ENCODE peak calls at places on chromosomes 5 and 9, in seven cellular contexts. D, Q, I, B, E, P and O are unnamed samples.

GRCh38 chr9:79471577-79472543 is 99.9 kb upstream of the TLE4 start:
- DNase-seq in D (peak), Q (peak), I (peak), B (peak), E (peak), P (no peak), O (peak)

GRCh38 chr5:156641690-156642089 is 208.4 kb upstream of the PPP1R2B start:
- DNase-seq in D (no peak), Q (no peak), I (no peak), B (no peak), E (no peak), P (no peak), O (no peak)

GRCh38 chr5:149754481-149754880 is 24.4 kb downstream of the PPARGC1B start:
- DNase-seq in D (no peak), Q (no peak), I (no peak), B (no peak), E (no peak), P (no peak), O (no peak)

GRCh38 chr9:135415586-135415985 is 64.0 kb upstream of the PPP1R26 start:
- DNase-seq in D (no peak), Q (no peak), I (no peak), B (no peak), E (no peak), P (no peak), O (no peak)

GRCh38 chr5:137727623-137728022 is 8.3 kb downstream of the KLHL3 start:
- DNase-seq in D (no peak), Q (no peak), I (no peak), B (no peak), E (no peak), P (no peak), O (no peak)

GRCh38 chr9:127537014-127537413 is 75.1 kb upstream of the STXBP1 start:
- DNase-seq in D (peak), Q (no peak), I (no peak), B (peak), E (no peak), P (no peak), O (no peak)

GRCh38 chr9:93238953-93239352 is 55.0 kb downstream of the WNK2 start:
- DNase-seq in D (no peak), Q (no peak), I (no peak), B (no peak), E (no peak), P (no peak), O (no peak)

GRCh38 chr5:61401726-61402125 is 69.7 kb downstream of the ZSWIM6 start:
- DNase-seq in D (no peak), Q (no peak), I (no peak), B (peak), E (no peak), P (no peak), O (no peak)

GRCh38 chr9:116844621-116845020 is 157.5 kb downstream of the TRIM32 start:
- DNase-seq in D (no peak), Q (no peak), I (no peak), B (no peak), E (no peak), P (no peak), O (no peak)

GRCh38 chr9:133742849-133743444 is 4.8 kb upstream of the SARDH start:
- DNase-seq in D (peak), Q (peak), I (peak), B (peak), E (peak), P (peak), O (peak)

GRCh38 chr9:110173322-110173642 is 34.7 kb downstream of the C9orf152 start:
- DNase-seq in D (no peak), Q (no peak), I (no peak), B (no peak), E (no peak), P (no peak), O (no peak)

GRCh38 chr9:87249029-87249428 is 248.6 kb upstream of the DAPK1 start:
- DNase-seq in D (peak), Q (no peak), I (no peak), B (no peak), E (no peak), P (no peak), O (no peak)

GRCh38 chr5:38426493-38426892 is 130.0 kb downstream of the LIFR start:
- DNase-seq in D (no peak), Q (no peak), I (no peak), B (peak), E (no peak), P (no peak), O (no peak)

GRCh38 chr5:142904421-142904820 is 134.2 kb downstream of the ARHGAP26 start:
- DNase-seq in D (no peak), Q (no peak), I (no peak), B (no peak), E (no peak), P (no peak), O (no peak)

GRCh38 chr5:39605966-39606591 is 181.3 kb upstream of the DAB2 start:
- DNase-seq in D (no peak), Q (no peak), I (no peak), B (no peak), E (no peak), P (no peak), O (no peak)

GRCh38 chr5:35741126-35741711 is 115.5 kb upstream of the IL7R start:
- DNase-seq in D (no peak), Q (no peak), I (no peak), B (no peak), E (no peak), P (no peak), O (peak)

GRCh38 chr9:133558191-133559126 is 24.0 kb downstream of the ADAMTSL2 start:
- DNase-seq in D (peak), Q (peak), I (no peak), B (peak), E (peak), P (peak), O (peak)

GRCh38 chr9:77040340-77040739 is 20.9 kb downstream of the FOXB2 start:
- DNase-seq in D (no peak), Q (no peak), I (no peak), B (no peak), E (no peak), P (no peak), O (no peak)

GRCh38 chr5:122985954-122986721 is 50.4 kb downstream of the PPIC start:
- DNase-seq in D (no peak), Q (no peak), I (no peak), B (no peak), E (no peak), P (no peak), O (no peak)

GRCh38 chr9:113486327-113486726 is 22.8 kb downstream of the RGS3 start:
- DNase-seq in D (no peak), Q (no peak), I (no peak), B (no peak), E (no peak), P (no peak), O (no peak)

GRCh38 chr9:112174965-112175795 is at the start of gene SUSD1:
- DNase-seq in D (peak), Q (peak), I (no peak), B (no peak), E (peak), P (no peak), O (no peak)

GRCh38 chr9:122356627-122357026 is 14.2 kb upstream of the PTGS1 start:
- DNase-seq in D (peak), Q (no peak), I (no peak), B (no peak), E (no peak), P (no peak), O (no peak)
- TF ChIP-seq CTCF in D (peak), Q (no peak), I (no peak), B (peak), E (peak), P (peak), O (peak)

GRCh38 chr5:170080217-170080616 is 25.5 kb upstream of the FOXI1 start:
- DNase-seq in D (no peak), Q (no peak), I (no peak), B (no peak), E (no peak), P (no peak), O (no peak)
- H3K4me3 ChIP-seq in D (no peak), Q (no peak), I (no peak), B (no peak), E (no peak), P (no peak), O (no peak)

DNA sequence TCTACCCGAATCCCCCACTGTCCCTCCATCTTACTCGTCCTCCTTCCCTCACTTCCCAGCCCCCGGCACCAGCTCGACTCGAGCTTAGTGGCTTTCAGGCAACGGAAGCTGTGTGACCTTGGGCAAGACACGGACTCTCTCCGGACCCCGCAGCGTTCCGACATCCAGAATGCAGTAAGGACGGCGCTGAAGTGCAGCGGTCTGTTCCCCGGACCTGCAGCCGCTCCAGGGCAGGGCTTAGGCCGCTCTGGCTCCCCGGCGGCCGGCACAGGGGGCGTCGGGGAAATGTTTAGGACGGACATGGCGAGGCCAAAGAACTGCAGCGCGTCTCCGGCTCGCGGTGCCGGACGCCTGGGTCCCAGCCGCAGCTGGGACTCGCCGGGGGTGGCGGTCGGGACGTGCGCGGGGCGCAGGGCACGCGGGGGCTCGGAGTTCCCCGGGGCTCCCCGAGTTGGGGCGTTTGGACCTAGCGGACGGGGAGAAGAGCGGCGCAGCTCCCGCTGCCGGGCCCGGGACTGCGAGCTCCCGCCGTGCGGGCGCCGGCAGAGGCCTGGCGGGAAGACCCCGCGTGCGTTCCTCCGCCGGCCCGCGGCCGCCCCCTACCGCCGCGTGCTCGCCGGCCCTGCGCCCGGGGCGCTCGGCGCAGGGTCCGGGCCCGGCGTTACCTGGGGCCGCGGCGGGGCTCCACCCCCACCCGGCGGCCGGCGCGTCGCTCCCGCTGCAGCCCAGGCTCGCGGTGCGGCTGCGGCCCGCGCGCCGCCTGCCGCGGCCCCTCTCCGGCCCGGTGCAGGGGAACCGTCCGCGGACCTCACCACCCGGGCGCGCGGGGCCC is 5.6 kb upstream of the RNF44 start:
- DNase-seq in D (peak), Q (peak), I (no peak), B (no peak), E (peak), P (peak), O (no peak)
- TF ChIP-seq CTCF in D (no peak), Q (no peak), I (peak), B (no peak), E (no peak), P (no peak), O (no peak)

GRCh38 chr5:88824141-88824540 is 58.8 kb downstream of the MEF2C start:
- DNase-seq in D (no peak), Q (no peak), I (no peak), B (no peak), E (no peak), P (peak), O (no peak)

GRCh38 chr5:88824892-88825781 is 57.8 kb downstream of the MEF2C start:
- DNase-seq in D (no peak), Q (no peak), I (no peak), B (peak), E (no peak), P (peak), O (peak)

GRCh38 chr5:88826959-88827585 is 55.9 kb downstream of the MEF2C start:
- DNase-seq in D (peak), Q (peak), I (no peak), B (peak), E (no peak), P (peak), O (peak)

GRCh38 chr5:88827997-88828396 is 55.0 kb downstream of the MEF2C start:
- DNase-seq in D (no peak), Q (no peak), I (no peak), B (no peak), E (no peak), P (peak), O (no peak)

DNA sequence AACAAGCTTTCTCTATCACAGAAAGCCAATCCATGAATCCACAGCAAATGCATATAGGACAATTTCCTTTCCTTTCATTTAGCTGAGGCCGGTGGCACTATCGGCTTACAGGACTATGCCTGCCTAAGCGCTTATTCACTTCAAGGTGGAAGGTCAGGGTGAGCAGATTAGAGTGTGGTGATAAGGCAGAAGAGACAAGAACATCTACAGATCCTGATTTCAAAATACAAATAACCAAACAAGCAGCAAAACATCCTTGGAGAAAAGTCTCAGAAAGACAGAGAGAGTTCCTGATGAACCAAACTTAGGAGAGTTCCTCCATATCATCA is 57.2 kb downstream of the MEF2C start:
- DNase-seq in D (no peak), Q (no peak), I (no peak), B (no peak), E (no peak), P (peak), O (no peak)
- H3K4me3 ChIP-seq in D (no peak), Q (no peak), I (no peak), B (no peak), E (no peak), P (peak), O (no peak)

GRCh38 chr5:111063709-111064322 is 7.7 kb upstream of the TSLP start:
- DNase-seq in D (no peak), Q (no peak), I (no peak), B (peak), E (no peak), P (peak), O (no peak)
- TF ChIP-seq CTCF in D (peak), Q (peak), I (no peak), B (peak), E (peak), P (peak), O (peak)